ENCODE peak calls at places on chromosomes 11 and 22, in seven cellular contexts. A is HCT116, D is PC-9, F is GM12878, S is neural progenitor cell, H is fibroblast of lung, Q is HepG2. T is an unnamed sample.

GRCh38 chr11:129319201-129319600 is 56.4 kb upstream of the BARX2 start:
- DNase-seq in A (no peak), D (no peak), F (no peak), S (no peak), H (no peak), Q (no peak), T (no peak)

GRCh38 chr11:80937831-80938230 is 1497.0 kb upstream of the TENM4 start:
- DNase-seq in A (no peak), D (no peak), F (no peak), S (no peak), H (peak; percentile 33), Q (no peak), T (peak; percentile 77)

GRCh38 chr11:104443387-104443786 is 279.4 kb upstream of the PDGFD start:
- DNase-seq in A (no peak), D (no peak), F (no peak), S (no peak), H (peak; percentile 9), Q (no peak), T (no peak)

GRCh38 chr11:125114518-125114917 is 3.1 kb upstream of the TMEM218 start:
- DNase-seq in A (peak; percentile 34), D (no peak), F (no peak), S (no peak), H (no peak), Q (peak; percentile 49), T (peak; percentile 52)

GRCh38 chr11:89487016-89487415 is 4.2 kb downstream of the NOX4 start:
- DNase-seq in A (no peak), D (no peak), F (no peak), S (no peak), H (peak; percentile 71), Q (no peak), T (peak; percentile 30)

GRCh38 chr11:46222485-46223251 is 54.8 kb upstream of the CREB3L1 start:
- DNase-seq in A (no peak), D (no peak), F (no peak), S (no peak), H (no peak), Q (no peak), T (peak; percentile 45)

GRCh38 chr11:15493921-15494630 is 379.4 kb downstream of the INSC start:
- DNase-seq in A (no peak), D (no peak), F (no peak), S (no peak), H (peak; percentile 10), Q (no peak), T (no peak)

GRCh38 chr11:47593934-47594855 is at the start of gene C1QTNF4:
- DNase-seq in A (no peak), D (no peak), F (no peak), S (peak; percentile 78), H (no peak), Q (no peak), T (no peak)

GRCh38 chr22:30310881-30311771 is 15.6 kb downstream of the TBC1D10A start:
- DNase-seq in A (no peak), D (peak; percentile 68), F (no peak), S (no peak), H (peak; percentile 78), Q (no peak), T (peak; percentile 84)
- H4K20me1 ChIP-seq in A (no peaks in the 10 kb centered on the region), D (peaks cover 13% of the 10 kb centered on the region), F (no peaks in the 10 kb centered on the region), S (no peaks in the 10 kb centered on the region), H (peaks cover 2% of the 10 kb centered on the region), Q (no peaks in the 10 kb centered on the region), T (peaks cover 10% of the 10 kb centered on the region)

DNA sequence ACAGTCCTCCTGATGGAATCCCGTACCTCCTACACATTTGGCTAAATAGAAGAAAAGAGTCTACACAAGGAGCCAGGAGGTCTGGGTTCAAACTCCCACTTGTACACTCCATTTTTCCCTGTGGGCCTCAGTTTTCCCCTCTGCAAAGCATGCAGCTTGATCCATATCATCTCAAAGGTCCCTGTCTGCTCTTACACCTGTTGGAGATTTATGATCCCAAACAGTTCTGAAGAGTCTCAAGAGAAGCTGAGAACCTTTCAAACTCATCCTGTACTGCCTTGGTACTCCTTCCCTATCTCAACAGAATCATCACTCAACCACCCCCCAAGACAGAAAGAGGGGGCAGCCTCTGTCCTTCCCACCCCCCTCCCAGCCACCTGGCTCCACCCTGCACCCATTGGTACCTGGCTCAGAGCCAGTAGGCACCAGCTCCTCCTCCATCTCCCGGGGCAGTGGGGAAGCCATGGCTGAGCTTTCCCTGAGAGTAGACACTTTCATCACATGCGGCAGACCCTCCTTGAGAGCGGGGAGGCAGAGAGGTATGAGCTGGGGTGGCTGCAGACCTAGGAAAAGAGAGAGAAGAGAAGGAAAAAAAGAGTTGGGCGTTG is 3.3 kb downstream of the TNKS1BP1 start:
- DNase-seq in A (no peak), D (peak; percentile 32), F (no peak), S (no peak), H (no peak), Q (no peak), T (no peak)
- H3K4me3 ChIP-seq in A (peak overlapping the region; percentile 67), D (peak overlapping the region; percentile 57), F (peak overlapping the region; percentile 27), S (no peak overlapping the region), H (peak overlapping the region; percentile 43), Q (no peak overlapping the region), T (peak overlapping the region; percentile 89)

DNA sequence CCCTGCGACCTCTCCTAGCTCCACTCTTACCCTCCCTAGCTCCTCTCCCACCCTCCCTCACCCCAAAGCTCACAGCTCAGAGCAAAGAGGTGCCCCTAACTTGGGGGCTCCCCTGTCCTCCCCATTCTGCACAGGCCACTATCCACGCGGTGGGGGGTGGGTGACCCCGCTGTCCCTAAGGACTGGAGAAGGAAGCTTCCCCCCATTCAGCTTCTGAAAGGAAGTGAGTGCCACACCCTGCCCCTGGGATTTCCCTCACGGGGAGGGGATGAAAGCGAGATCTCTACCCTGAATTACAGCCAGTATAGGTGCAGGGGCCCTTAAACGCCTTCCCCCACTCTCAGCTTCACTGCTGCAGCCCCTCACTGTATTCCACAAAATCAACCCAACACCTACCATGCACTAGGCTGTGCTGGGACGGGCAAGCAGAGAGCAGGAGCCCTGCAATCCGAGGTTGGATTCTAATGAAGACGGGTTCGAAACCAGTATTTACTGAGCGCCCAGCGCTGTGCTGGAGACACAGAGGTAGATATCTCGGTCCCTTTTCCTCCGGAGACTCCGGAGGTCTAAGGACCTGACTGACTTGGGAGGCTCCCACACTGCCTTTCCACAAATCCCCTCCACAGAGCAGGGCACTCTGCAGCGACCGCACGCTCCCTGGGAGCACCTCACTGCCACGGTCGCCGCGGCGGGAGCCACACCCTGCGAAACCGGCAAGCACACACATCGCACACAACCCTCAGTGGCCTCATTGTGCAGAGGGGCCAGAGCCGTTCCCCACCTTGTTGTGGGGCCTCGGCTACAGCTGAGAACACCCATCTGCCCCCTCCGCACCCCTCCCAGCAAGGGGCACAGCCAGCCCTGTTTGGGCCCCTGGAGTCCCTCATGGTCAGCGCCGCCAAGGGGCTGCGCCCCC is 1.8 kb downstream of the AHNAK start:
- DNase-seq in A (no peak), D (peak; percentile 31), F (no peak), S (peak; percentile 39), H (peak; percentile 15), Q (no peak), T (peak; percentile 62)
- TF ChIP-seq EZH2 in A (no peak), D (no peak), F (no peak), S (peak; percentile 28), H (no peak), Q (no peak), T (no peak)

GRCh38 chr11:70744396-70745185 is 346.3 kb downstream of the CTTN start:
- DNase-seq in A (no peak), D (no peak), F (no peak), S (no peak), H (no peak), Q (no peak), T (no peak)
- H4K20me1 ChIP-seq in A (no peaks in the 10 kb centered on the region), D (peaks cover 14% of the 10 kb centered on the region), F (no peaks in the 10 kb centered on the region), S (no peaks in the 10 kb centered on the region), H (no peaks in the 10 kb centered on the region), Q (peaks cover 8% of the 10 kb centered on the region), T (no peaks in the 10 kb centered on the region)

GRCh38 chr22:50189849-50190181 is 4.1 kb downstream of the TRABD start:
- DNase-seq in A (no peak), D (no peak), F (no peak), S (no peak), H (no peak), Q (no peak), T (no peak)

GRCh38 chr22:50190182-50190951 is 4.7 kb downstream of the TRABD start:
- DNase-seq in A (peak; percentile 60), D (peak; percentile 89), F (peak; percentile 76), S (peak; percentile 68), H (peak; percentile 55), Q (no peak), T (peak; percentile 70)

GRCh38 chr22:50192056-50192824 is 6.5 kb downstream of the TRABD start:
- DNase-seq in A (no peak), D (no peak), F (no peak), S (no peak), H (no peak), Q (no peak), T (peak; percentile 31)

GRCh38 chr22:50192825-50193204 is 7.1 kb downstream of the TRABD start:
- DNase-seq in A (no peak), D (no peak), F (no peak), S (no peak), H (no peak), Q (no peak), T (no peak)

DNA sequence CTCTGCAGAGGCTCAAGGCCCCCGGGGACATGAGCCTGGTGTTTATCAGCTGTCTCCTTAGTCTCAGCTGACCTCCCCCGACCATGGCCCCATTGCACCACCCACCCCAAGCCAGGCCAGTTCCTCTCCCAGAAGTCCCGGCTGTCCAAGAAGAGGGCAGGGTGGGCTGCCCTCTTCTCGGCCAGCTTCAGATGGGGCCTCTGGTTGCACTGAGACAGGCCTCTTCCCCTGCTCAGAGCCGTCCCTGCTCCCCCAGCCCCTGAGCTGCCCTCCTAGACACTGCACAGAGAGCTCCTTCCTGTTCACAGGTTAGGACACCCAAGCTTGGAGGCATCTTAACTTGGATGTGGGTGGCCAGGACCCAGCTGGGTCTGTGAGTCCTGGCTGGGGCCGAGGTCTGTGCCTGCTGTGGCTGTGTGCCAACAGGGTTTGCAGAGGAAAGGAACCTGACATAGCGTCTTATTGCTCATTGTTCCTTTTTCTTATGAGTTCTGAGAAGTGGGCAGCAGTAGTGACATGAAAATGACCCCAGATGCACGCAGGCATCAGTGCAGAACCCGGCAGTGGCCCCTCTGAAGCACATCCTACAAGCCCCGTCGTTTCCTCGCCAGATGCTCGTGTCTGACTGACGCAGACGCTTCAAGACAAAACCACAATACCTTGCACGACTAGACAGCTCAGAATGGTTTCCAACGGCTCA is 5.5 kb downstream of the TRABD start:
- DNase-seq in A (no peak), D (no peak), F (peak; percentile 85), S (no peak), H (no peak), Q (no peak), T (no peak)
- H3K4me3 ChIP-seq in A (peak overlapping the region; percentile 57), D (peak overlapping the region; percentile 49), F (peak overlapping the region; percentile 64), S (no peak overlapping the region), H (peak overlapping the region; percentile 17), Q (no peak overlapping the region), T (peak overlapping the region; percentile 60)

DNA sequence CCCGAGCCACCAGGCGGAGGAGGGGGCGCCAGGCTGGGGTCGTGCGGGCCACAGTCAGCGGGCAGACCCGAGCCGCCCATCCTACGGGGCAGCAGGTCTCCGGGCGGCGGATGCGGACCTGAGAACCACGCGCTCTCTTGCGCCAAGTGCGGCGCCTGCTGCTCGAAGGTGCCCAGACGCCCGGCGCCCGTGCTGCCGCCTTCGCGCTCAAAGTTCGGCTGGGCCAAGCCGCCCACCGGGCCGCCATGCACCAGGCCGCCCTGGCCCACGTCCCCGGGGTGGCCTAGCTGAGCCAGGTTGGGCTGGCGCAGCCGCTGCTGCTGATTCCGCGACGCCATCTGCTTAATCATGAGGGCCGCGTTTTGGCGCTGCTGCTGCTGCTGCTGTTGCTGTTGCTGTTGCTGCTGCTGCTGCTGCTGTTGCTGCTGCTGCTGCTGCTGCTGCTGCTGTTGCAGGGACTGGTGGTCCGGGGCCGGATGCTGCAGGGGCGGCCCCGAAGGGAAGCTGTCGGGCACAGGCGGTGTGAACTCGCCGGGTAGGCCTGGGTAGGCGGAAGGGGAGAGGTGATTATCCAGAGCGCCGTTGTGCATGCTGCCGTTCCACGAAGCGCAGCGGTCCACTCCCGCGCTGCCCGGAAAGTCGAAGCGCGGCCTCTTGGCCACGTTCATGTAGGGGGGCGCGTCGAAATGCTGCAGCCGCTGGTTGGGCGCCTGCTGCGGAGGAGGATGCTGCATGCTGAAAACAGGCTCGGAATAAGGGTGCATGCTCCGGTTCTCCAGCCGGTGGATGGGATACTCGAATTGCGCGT is 2.8 kb downstream of the MN1 start:
- DNase-seq in A (no peak), D (no peak), F (no peak), S (peak; percentile 67), H (peak; percentile 63), Q (no peak), T (no peak)
- TF ChIP-seq EZH2 in A (no peak), D (no peak), F (no peak), S (peak; percentile 31), H (no peak), Q (no peak), T (no peak)